ENCODE peak calls at places on chromosome 12, in ten cellular contexts. Y is GM23338, I is skeletal muscle cell, T is GM12892, E is adipocyte, Q is NCI-H748 treated with DMSO at 0.1 percent for 48 hours, X is GM20000, A is Caki2, Z is MCF 10A, J is AG10803. S is an unnamed sample.

GRCh38 chr12:23771230-23771949 is 178.1 kb downstream of the SOX5 start:
- DNase-seq in A (no peak), J (no peak), I (no peak), X (no peak), T (no peak), Z (no peak), E (no peak), Y (no peak), Q (no peak), S (peak)

GRCh38 chr12:92332552-92332951 is 186.9 kb upstream of the BTG1 start:
- DNase-seq in Y (no peak), E (no peak), A (no peak), Q (no peak), J (no peak), I (no peak), T (no peak), X (no peak), Z (no peak), S (no peak)

GRCh38 chr12:93819048-93819491 is 141.9 kb downstream of the CRADD start:
- DNase-seq in I (no peak), Z (no peak), J (peak), E (peak), A (no peak), Y (no peak), T (no peak), X (no peak), Q (no peak), S (no peak)

GRCh38 chr12:100988278-100988625 is 193.7 kb downstream of the ANO4 start:
- DNase-seq in Q (no peak), Z (no peak), J (no peak), A (no peak), X (no peak), Y (peak), T (no peak), I (no peak), E (no peak), S (no peak)

GRCh38 chr12:65943388-65944137 is 119.3 kb downstream of the HMGA2 start:
- DNase-seq in A (no peak), E (peak), J (peak), Y (peak), T (no peak), Z (no peak), X (no peak), Q (no peak), I (no peak), S (no peak)

GRCh38 chr12:107645630-107646333 is 39.8 kb upstream of the PWP1 start:
- DNase-seq in J (no peak), Y (peak), E (no peak), A (no peak), X (no peak), T (no peak), Q (no peak), Z (no peak), I (no peak), S (no peak)

GRCh38 chr12:46659032-46659703 is 166.6 kb downstream of the SLC38A4 start:
- DNase-seq in T (no peak), Y (no peak), A (no peak), J (peak), Q (no peak), I (no peak), E (peak), Z (no peak), X (no peak), S (no peak)

GRCh38 chr12:131698286-131698685 is 12.6 kb upstream of the SFSWAP start:
- DNase-seq in Q (no peak), I (no peak), T (no peak), Z (no peak), J (no peak), A (no peak), Y (no peak), E (no peak), X (no peak), S (no peak)

GRCh38 chr12:57657744-57658143 is 24.7 kb upstream of the B4GALNT1 start:
- DNase-seq in E (peak), A (no peak), T (no peak), I (no peak), X (no peak), Q (no peak), J (peak), Y (no peak), Z (peak), S (no peak)

GRCh38 chr12:75289678-75290200 is 40.4 kb downstream of the CAPS2 start:
- DNase-seq in E (peak), A (peak), Z (peak), I (peak), Y (no peak), X (no peak), T (no peak), Q (no peak), J (peak), S (no peak)

GRCh38 chr12:124420972-124421674 is 126.2 kb downstream of the RFLNA start:
- DNase-seq in Q (no peak), T (no peak), X (no peak), J (no peak), A (no peak), Z (no peak), E (no peak), I (no peak), Y (no peak), S (peak)

GRCh38 chr12:60227916-60228315 is 632.1 kb downstream of the SLC16A7 start:
- DNase-seq in T (no peak), J (no peak), A (no peak), Z (no peak), Y (no peak), X (no peak), E (no peak), Q (no peak), I (no peak), S (no peak)

GRCh38 chr12:2358986-2359658 is 306.3 kb downstream of the CACNA1C start:
- DNase-seq in T (no peak), J (no peak), E (no peak), Y (no peak), A (no peak), Z (no peak), Q (no peak), X (no peak), I (no peak), S (peak)

GRCh38 chr12:49562831-49563230 is 5.1 kb downstream of the MCRS1 start:
- DNase-seq in A (no peak), E (no peak), J (no peak), Y (no peak), T (no peak), I (no peak), Q (no peak), Z (no peak), X (no peak), S (no peak)